ENCODE peak calls at places on chromosomes 12 and 14, in eight cellular contexts. D is right atrium auricular region; I is effector memory CD4-positive, alpha-beta T cell; N is tibial nerve; L is NT2/D1; O is IMR-90; P is tibial artery; E is heart left ventricle. W is an unnamed sample. For H3K36me3, H3K4me1 and H3K9me3, the result is how much of the 10 kb centered on the place peaks cover.

GRCh38 chr12:111881712-111882111 is 39.7 kb downstream of the MAPKAPK5 start:
- DNase-seq in I (no peak), O (no peak), E (no peak), P (no peak), D (no peak), N (no peak), L (no peak), W (no peak)

GRCh38 chr12:106317406-106318082 is 15.0 kb downstream of the TCP11L2 start:
- DNase-seq in N (no peak), D (no peak), P (no peak), E (peak), L (no peak), I (no peak), O (no peak), W (no peak)

GRCh38 chr12:45933504-45933903 is 56.9 kb downstream of the SCAF11 start:
- DNase-seq in O (no peak), I (no peak), E (no peak), L (no peak), P (no peak), D (no peak), N (no peak), W (no peak)

GRCh38 chr14:33682746-33683145 is 268.1 kb downstream of the EGLN3 start:
- DNase-seq in I (no peak), N (peak), E (peak), D (peak), P (peak), L (no peak), O (peak), W (peak)

GRCh38 chr12:12716845-12717585 is at the start of gene CDKN1B:
- DNase-seq in N (peak), O (peak), E (peak), P (peak), D (peak), I (peak), L (peak), W (peak)

GRCh38 chr12:45327823-45328383 is 112.0 kb downstream of the ANO6 start:
- DNase-seq in I (no peak), N (no peak), L (no peak), E (no peak), P (no peak), D (no peak), O (peak), W (no peak)

GRCh38 chr12:64531665-64532334 is 78.5 kb upstream of the RASSF3 start:
- DNase-seq in N (no peak), P (no peak), L (no peak), I (no peak), E (no peak), O (no peak), D (no peak), W (no peak)

GRCh38 chr12:124545508-124546418 is 21.6 kb downstream of the NCOR2 start:
- DNase-seq in N (no peak), P (no peak), L (no peak), D (no peak), O (peak), E (no peak), I (no peak), W (peak)

GRCh38 chr14:39434401-39434800 is 2.2 kb upstream of the FBXO33 start:
- DNase-seq in N (no peak), P (no peak), E (no peak), O (peak), L (no peak), D (no peak), I (no peak), W (no peak)

GRCh38 chr12:68420225-68421008 is 88.3 kb upstream of the MDM1 start:
- DNase-seq in L (no peak), P (peak), N (no peak), D (no peak), E (no peak), O (peak), I (no peak), W (no peak)

GRCh38 chr14:102957222-102957621 is 34.8 kb downstream of the AMN start:
- DNase-seq in P (no peak), L (no peak), E (no peak), N (no peak), D (no peak), O (peak), I (no peak), W (no peak)
- H3K36me3 ChIP-seq in P (half or more), L (half or more), E (under half), N (under half), D (half or more), O (half or more), I (under half), W (under half)

GRCh38 chr14:43525647-43526046 is 981.4 kb downstream of the FSCB start:
- DNase-seq in E (no peak), O (no peak), I (no peak), N (no peak), P (no peak), D (no peak), L (no peak), W (no peak)

DNA sequence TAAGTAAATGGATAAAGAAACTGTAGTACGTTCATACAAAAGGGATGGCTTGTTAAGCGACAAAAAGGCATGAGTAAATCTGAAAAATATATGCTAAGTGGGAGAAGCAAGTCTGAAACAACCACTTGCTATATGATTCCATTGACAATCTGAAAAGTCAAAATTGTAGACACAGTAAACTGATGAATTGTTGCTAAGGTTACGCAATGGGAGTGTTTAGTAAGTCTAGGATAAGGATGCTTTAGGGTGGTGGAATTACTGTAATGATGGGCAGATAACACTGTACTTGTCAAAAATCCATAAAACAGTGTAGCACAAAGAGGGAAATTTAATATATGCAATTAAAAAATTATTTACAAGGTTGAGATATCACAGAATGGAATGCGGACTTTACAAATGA is 984.9 kb downstream of the FSCB start:
- DNase-seq in O (no peak), D (no peak), P (no peak), E (no peak), N (no peak), L (no peak), I (no peak), W (no peak)
- H3K4me1 ChIP-seq in O (under half), D (under half), P (under half), E (under half), N (under half), L (under half), I (under half), W (under half)

DNA sequence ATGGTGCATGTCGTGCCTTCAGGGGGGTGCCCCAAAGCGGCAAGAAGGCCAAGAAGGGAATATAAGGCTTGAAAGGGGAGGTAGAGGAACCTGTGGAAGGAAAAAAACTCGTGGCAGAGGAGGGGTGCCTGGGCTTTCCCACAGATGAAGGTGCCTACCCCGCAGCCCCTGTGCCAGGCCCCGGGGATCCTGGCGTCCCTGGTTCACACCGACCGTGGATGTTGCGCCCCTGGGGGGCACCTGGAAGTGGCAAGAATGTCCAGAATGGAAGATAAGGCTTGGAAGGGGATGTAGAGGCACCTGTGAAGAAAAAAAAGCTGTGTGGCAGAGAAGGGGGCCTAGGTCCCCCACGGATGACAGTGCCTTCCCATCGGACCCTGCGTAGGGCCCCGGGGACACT is 282.2 kb downstream of the ALG10 start:
- DNase-seq in I (no peak), D (no peak), O (no peak), N (no peak), E (no peak), L (no peak), P (no peak), W (no peak)
- H3K9me3 ChIP-seq in I (under half), D (under half), O (half or more), N (half or more), E (under half), L (under half), P (under half), W (under half)

GRCh38 chr12:57255916-57256315 is 4.9 kb upstream of the STAC3 start:
- DNase-seq in L (no peak), E (no peak), I (no peak), P (no peak), D (no peak), N (no peak), O (no peak), W (no peak)
- H3K36me3 ChIP-seq in L (under half), E (under half), I (half or more), P (half or more), D (under half), N (under half), O (under half), W (under half)

GRCh38 chr14:81221579-81222102 is 882 bp upstream of the GTF2A1 start:
- DNase-seq in I (no peak), D (no peak), P (no peak), O (peak), L (no peak), N (no peak), E (no peak), W (no peak)

GRCh38 chr14:81220488-81220766 is 332 bp downstream of the GTF2A1 start:
- DNase-seq in I (peak), D (no peak), L (no peak), E (no peak), O (no peak), P (no peak), N (no peak), W (no peak)

GRCh38 chr14:81220767-81221578 is at the start of gene GTF2A1:
- DNase-seq in N (peak), O (peak), P (peak), L (peak), E (peak), I (peak), D (peak), W (peak)

GRCh38 chr14:81224222-81224621 is 3.5 kb upstream of the GTF2A1 start:
- DNase-seq in P (no peak), L (no peak), N (no peak), O (no peak), I (no peak), E (no peak), D (no peak), W (no peak)

DNA sequence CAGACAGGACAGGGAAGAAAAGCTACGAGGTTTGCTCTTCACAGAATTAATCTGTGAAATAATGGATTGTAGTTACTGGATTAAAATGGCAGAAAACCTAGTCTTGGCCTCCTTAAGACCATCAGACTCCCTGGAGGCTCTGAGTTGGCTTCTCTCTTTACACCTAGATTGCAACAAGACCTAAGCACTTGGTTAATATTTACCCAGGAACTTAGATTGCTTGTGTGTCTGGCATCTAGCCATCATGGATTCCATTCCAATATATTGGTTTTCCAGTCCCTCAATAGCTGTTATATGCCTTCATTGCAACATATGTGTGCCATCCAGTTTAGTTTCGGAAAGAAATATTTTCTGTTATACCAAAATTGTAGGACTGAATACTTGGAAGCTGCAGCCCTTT is 1.9 kb upstream of the GTF2A1 start:
- DNase-seq in L (no peak), E (no peak), I (no peak), D (no peak), N (no peak), P (no peak), O (no peak), W (no peak)
- H3K4me1 ChIP-seq in L (under half), E (under half), I (under half), D (under half), N (under half), P (under half), O (under half), W (under half)

W was measured in ovary.